ENCODE peak calls at places on chromosome 13, in five cellular contexts. N, Q, H, A and Y are unnamed samples.

GRCh38 chr13:48528720-48529119 is 4.2 kb downstream of the RCBTB2 start:
- DNase-seq in N (no peak), Q (no peak), H (no peak), A (no peak), Y (no peak)

GRCh38 chr13:23608704-23609413 is 38.6 kb downstream of the TNFRSF19 start:
- DNase-seq in N (no peak), Q (no peak), H (no peak), A (peak), Y (no peak)

GRCh38 chr13:41599619-41600018 is 142.3 kb downstream of the RGCC start:
- DNase-seq in N (no peak), Q (no peak), H (no peak), A (no peak), Y (no peak)

GRCh38 chr13:41065098-41065497 is 3.8 kb downstream of the WBP4 start:
- DNase-seq in N (no peak), Q (no peak), H (no peak), A (peak), Y (no peak)

GRCh38 chr13:99366075-99366987 is 59.1 kb upstream of the GPR183 start:
- DNase-seq in N (no peak), Q (no peak), H (no peak), A (no peak), Y (no peak)

GRCh38 chr13:42836930-42837329 is 55.5 kb downstream of the FAM216B start:
- DNase-seq in N (no peak), Q (no peak), H (no peak), A (peak), Y (no peak)

GRCh38 chr13:110272651-110273050 is 34.3 kb downstream of the COL4A1 start:
- DNase-seq in N (no peak), Q (no peak), H (no peak), A (no peak), Y (no peak)

GRCh38 chr13:88074794-88075509 is 403.8 kb downstream of the SLITRK5 start:
- DNase-seq in N (no peak), Q (no peak), H (no peak), A (no peak), Y (no peak)

GRCh38 chr13:49561064-49561410 is 24.3 kb downstream of the RCBTB1 start:
- DNase-seq in N (no peak), Q (no peak), H (no peak), A (no peak), Y (no peak)

GRCh38 chr13:77985866-77986636 is 67.4 kb upstream of the EDNRB start:
- DNase-seq in N (no peak), Q (no peak), H (no peak), A (no peak), Y (no peak)

GRCh38 chr13:40063743-40064142 is 408.3 kb downstream of the COG6 start:
- DNase-seq in N (no peak), Q (no peak), H (no peak), A (no peak), Y (no peak)

GRCh38 chr13:77222000-77222690 is 104.7 kb downstream of the MYCBP2 start:
- DNase-seq in N (no peak), Q (no peak), H (no peak), A (no peak), Y (no peak)

GRCh38 chr13:55410398-55411330 is 1730.1 kb upstream of the PRR20A start:
- DNase-seq in N (no peak), Q (no peak), H (no peak), A (no peak), Y (no peak)

GRCh38 chr13:74135306-74136088 is 1.3 kb upstream of the KLF12 start:
- DNase-seq in N (peak), Q (peak), H (peak), A (peak), Y (no peak)

GRCh38 chr13:59914556-59914955 is 249.2 kb downstream of the DIAPH3 start:
- DNase-seq in N (no peak), Q (no peak), H (no peak), A (peak), Y (no peak)

GRCh38 chr13:79749985-79750551 is 269.1 kb downstream of the NDFIP2 start:
- DNase-seq in N (no peak), Q (no peak), H (no peak), A (peak), Y (no peak)

GRCh38 chr13:93857126-93857525 is 622.4 kb downstream of the DCT start:
- DNase-seq in N (no peak), Q (no peak), H (no peak), A (no peak), Y (no peak)